ENCODE peak calls at places on chromosomes 1 and 21, in seven cellular contexts. I is K562, D is A549, L is transverse colon, G is suprapubic skin, Y is tibial nerve, C is upper lobe of left lung. O is an unnamed sample.

GRCh38 chr1:41724248-41724647 is 194.5 kb downstream of the HIVEP3 start:
- DNase-seq in I (no peak), D (no peak), L (no peak), G (no peak), Y (no peak), C (no peak), O (no peak)

GRCh38 chr1:111052246-111052645 is 87.6 kb downstream of the DRAM2 start:
- DNase-seq in I (no peak), D (no peak), L (no peak), G (no peak), Y (no peak), C (no peak), O (no peak)

GRCh38 chr1:230458509-230458908 is 32.4 kb upstream of the PGBD5 start:
- DNase-seq in I (no peak), D (no peak), L (no peak), G (no peak), Y (no peak), C (no peak), O (no peak)

GRCh38 chr1:10519016-10519417 is 44.3 kb downstream of the PEX14 start:
- DNase-seq in I (no peak), D (no peak), L (no peak), G (no peak), Y (no peak), C (no peak), O (peak; percentile 58)

GRCh38 chr1:201517631-201518030 is 10.7 kb upstream of the CSRP1 start:
- DNase-seq in I (no peak), D (no peak), L (peak; percentile 59), G (no peak), Y (no peak), C (no peak), O (peak; percentile 38)

GRCh38 chr1:3742439-3743298 is 9.6 kb upstream of the CCDC27 start:
- DNase-seq in I (no peak), D (no peak), L (no peak), G (no peak), Y (no peak), C (no peak), O (no peak)

GRCh38 chr21:38830667-38831525 is 25.2 kb downstream of the ETS2 start:
- DNase-seq in I (no peak), D (no peak), L (no peak), G (no peak), Y (no peak), C (no peak), O (no peak)

GRCh38 chr1:184945678-184946412 is 28.5 kb downstream of the NIBAN1 start:
- DNase-seq in I (no peak), D (no peak), L (no peak), G (no peak), Y (peak; percentile 27), C (no peak), O (no peak)

GRCh38 chr1:223714849-223715709 is 2.7 kb downstream of the CAPN2 start:
- DNase-seq in I (peak; percentile 53), D (no peak), L (peak; percentile 47), G (no peak), Y (no peak), C (no peak), O (no peak)

GRCh38 chr1:67408148-67408547 is 22.1 kb downstream of the SERBP1 start:
- DNase-seq in I (no peak), D (no peak), L (no peak), G (no peak), Y (no peak), C (no peak), O (no peak)

GRCh38 chr1:230507671-230508407 is 81.7 kb upstream of the PGBD5 start:
- DNase-seq in I (no peak), D (no peak), L (no peak), G (no peak), Y (no peak), C (peak; percentile 80), O (no peak)

GRCh38 chr1:71526824-71527223 is 446.0 kb upstream of the ZRANB2 start:
- DNase-seq in I (no peak), D (no peak), L (no peak), G (no peak), Y (no peak), C (no peak), O (no peak)

GRCh38 chr1:5620997-5621396 is 371.2 kb downstream of the NPHP4 start:
- DNase-seq in I (peak; percentile 54), D (peak; percentile 25), L (no peak), G (peak; percentile 38), Y (no peak), C (no peak), O (no peak)

GRCh38 chr1:31750858-31751638 is 13.1 kb downstream of the ADGRB2 start:
- DNase-seq in I (no peak), D (no peak), L (peak; percentile 35), G (no peak), Y (no peak), C (no peak), O (no peak)

GRCh38 chr1:244662604-244663003 is 9.7 kb downstream of the DESI2 start:
- DNase-seq in I (no peak), D (no peak), L (no peak), G (no peak), Y (no peak), C (no peak), O (no peak)

GRCh38 chr21:15558884-15559283 is 170.9 kb upstream of the USP25 start:
- DNase-seq in I (no peak), D (no peak), L (no peak), G (no peak), Y (no peak), C (no peak), O (no peak)
- TF ChIP-seq EP300 in I (peak; percentile 6), D (no peak), L (no peak), G (no peak), Y (no peak), C (no peak), O (no peak)

DNA sequence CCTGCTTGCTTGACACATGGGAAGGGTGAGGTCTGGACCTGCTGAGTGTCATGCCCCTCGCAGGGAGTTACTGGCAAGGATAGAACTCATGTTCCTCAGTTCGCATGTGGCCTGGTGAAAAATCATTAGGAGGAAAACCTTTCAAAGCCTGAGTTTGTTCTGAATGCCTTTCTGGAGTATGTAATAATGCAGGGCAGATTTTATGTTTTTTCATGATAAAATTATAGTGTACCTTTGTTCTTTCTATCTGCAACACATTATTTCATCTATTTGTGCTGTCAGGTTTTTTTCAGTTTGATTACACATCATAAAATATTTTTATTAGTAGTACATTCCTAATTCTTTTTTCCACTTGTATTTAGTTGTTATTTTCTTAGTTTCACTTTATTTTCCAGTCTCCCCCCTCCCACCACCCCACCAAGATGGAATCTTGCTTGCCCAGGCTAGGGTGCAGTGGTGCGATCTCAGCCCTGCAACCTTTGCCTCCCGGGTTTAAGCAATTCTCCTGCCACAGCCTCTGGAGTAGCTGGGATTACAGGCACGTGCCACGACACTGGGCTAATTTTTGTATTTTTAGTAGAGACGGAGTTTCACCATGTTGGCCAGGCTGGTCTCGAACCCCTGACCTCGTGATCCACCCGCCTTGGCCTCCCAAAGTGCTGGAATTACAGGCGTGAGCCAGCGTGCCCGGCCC is 8.1 kb downstream of the DDI2 start:
- DNase-seq in I (no peak), D (no peak), L (no peak), G (no peak), Y (no peak), C (no peak), O (no peak)
- H3K4me3 ChIP-seq in I (no peak overlapping the region), D (no peak overlapping the region), L (no peak overlapping the region), G (no peak overlapping the region), Y (no peak overlapping the region), C (no peak overlapping the region), O (no peak overlapping the region)

GRCh38 chr1:243256590-243256989 is 749 bp downstream of the SDCCAG8 start:
- DNase-seq in I (no peak), D (no peak), L (no peak), G (no peak), Y (no peak), C (no peak), O (no peak)

GRCh38 chr1:243255791-243256512 is at the start of gene SDCCAG8:
- DNase-seq in I (peak; percentile 93), D (peak; percentile 86), L (peak; percentile 98), G (peak; percentile 96), Y (peak; percentile 97), C (peak; percentile 93), O (peak; percentile 100)

GRCh38 chr1:243254233-243254926 is 701 bp downstream of the CEP170 start:
- DNase-seq in I (peak; percentile 66), D (peak; percentile 71), L (peak; percentile 64), G (peak; percentile 87), Y (peak; percentile 48), C (peak; percentile 85), O (peak; percentile 84)

GRCh38 chr1:243253927-243254232 is 1.2 kb downstream of the CEP170 start:
- DNase-seq in I (no peak), D (no peak), L (no peak), G (no peak), Y (no peak), C (no peak), O (no peak)

GRCh38 chr1:243254927-243255790 is at the start of gene CEP170:
- DNase-seq in I (peak; percentile 95), D (peak; percentile 86), L (peak; percentile 93), G (peak; percentile 95), Y (peak; percentile 91), C (peak; percentile 96), O (peak; percentile 98)
- TF ChIP-seq EP300 in I (no peak), D (no peak), L (no peak), G (no peak), Y (no peak), C (no peak), O (no peak)

GRCh38 chr1:37792943-37793686 is 532 bp upstream of the MANEAL start:
- DNase-seq in I (no peak), D (no peak), L (no peak), G (no peak), Y (no peak), C (peak; percentile 81), O (no peak)

GRCh38 chr1:37797750-37798345 is 4.2 kb downstream of the MANEAL start:
- DNase-seq in I (no peak), D (no peak), L (no peak), G (no peak), Y (no peak), C (no peak), O (no peak)

GRCh38 chr1:37793773-37794371 is at the start of gene MANEAL:
- DNase-seq in I (peak; percentile 86), D (peak; percentile 39), L (peak; percentile 51), G (no peak), Y (no peak), C (peak; percentile 93), O (no peak)

GRCh38 chr1:37794372-37795339 is 1.0 kb downstream of the MANEAL start:
- DNase-seq in I (no peak), D (no peak), L (no peak), G (no peak), Y (no peak), C (no peak), O (no peak)

DNA sequence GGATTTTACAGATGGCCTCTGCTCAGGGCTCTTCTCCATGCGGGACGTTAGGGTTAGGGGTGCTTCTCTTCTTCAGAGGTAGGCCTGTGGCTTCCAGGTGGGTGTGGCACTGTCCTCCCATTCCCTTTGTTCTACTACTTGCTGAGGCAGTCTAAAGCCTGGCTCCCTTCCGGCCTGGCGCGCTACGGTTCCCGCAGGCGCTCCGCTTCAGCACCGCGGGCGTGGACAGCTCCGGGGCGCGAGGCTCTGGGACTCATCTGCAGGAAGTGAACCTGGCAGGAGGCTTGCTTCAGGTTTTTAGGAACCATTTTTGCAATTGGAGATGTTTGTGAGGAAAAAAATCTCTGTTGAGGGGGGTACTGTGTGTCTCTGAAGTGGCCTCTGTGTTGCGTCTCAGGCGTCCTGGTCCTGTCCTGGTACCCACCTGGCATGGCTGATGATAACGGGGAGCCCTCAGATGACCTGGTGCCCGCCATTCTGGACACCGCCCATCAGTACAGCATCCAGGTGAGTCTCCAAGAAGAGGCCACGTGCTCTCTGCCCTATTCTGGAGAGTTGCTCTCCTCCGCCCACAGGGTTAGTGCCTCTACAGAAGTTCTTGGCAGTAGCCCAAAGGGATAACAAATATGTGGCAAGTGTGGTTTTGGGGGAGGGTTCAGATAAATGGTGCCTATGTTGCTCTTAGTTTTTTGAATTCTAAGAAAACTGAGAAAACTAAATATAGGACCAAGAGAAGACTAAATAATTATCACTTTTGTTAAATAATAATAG is 1.9 kb downstream of the MANEAL start:
- DNase-seq in I (peak; percentile 86), D (no peak), L (peak; percentile 62), G (no peak), Y (peak; percentile 29), C (peak; percentile 93), O (no peak)
- H3K4me3 ChIP-seq in I (no peak overlapping the region), D (no peak overlapping the region), L (no peak overlapping the region), G (no peak overlapping the region), Y (no peak overlapping the region), C (no peak overlapping the region), O (no peak overlapping the region)

O was measured in sigmoid colon.